ENCODE peak calls at places on chromosome 10, in four cellular contexts. D is HCT116, C is GM23338, Y is HepG2. M is an unnamed sample.

GRCh38 chr10:84247496-84247895 is 2.6 kb downstream of the RGR start:
- DNase-seq in D (no peak), C (no peak), Y (no peak), M (no peak)

GRCh38 chr10:78657622-78658165 is 411.1 kb upstream of the ZMIZ1 start:
- DNase-seq in D (peak), C (peak), Y (peak), M (peak)

GRCh38 chr10:89548673-89549072 is 13.3 kb upstream of the SLC16A12 start:
- DNase-seq in D (no peak), C (no peak), Y (no peak), M (no peak)

GRCh38 chr10:30436200-30436599 is 2.2 kb downstream of the MAP3K8 start:
- DNase-seq in D (no peak), C (peak), Y (no peak), M (no peak)

GRCh38 chr10:69819713-69820506 is 18.2 kb downstream of the COL13A1 start:
- DNase-seq in D (no peak), C (no peak), Y (no peak), M (no peak)

GRCh38 chr10:107865691-107866090 is 701.2 kb upstream of the SORCS1 start:
- DNase-seq in D (no peak), C (peak), Y (no peak), M (no peak)

GRCh38 chr10:87060280-87060928 is 34.2 kb downstream of the GLUD1 start:
- DNase-seq in D (no peak), C (no peak), Y (peak), M (no peak)

GRCh38 chr10:7314068-7314646 is 96.7 kb downstream of the SFMBT2 start:
- DNase-seq in D (no peak), C (no peak), Y (no peak), M (no peak)

GRCh38 chr10:119368991-119369869 is 161.9 kb downstream of the GRK5 start:
- DNase-seq in D (no peak), C (no peak), Y (no peak), M (no peak)

GRCh38 chr10:132517951-132518521 is 19.6 kb upstream of the INPP5A start:
- DNase-seq in D (no peak), C (peak), Y (peak), M (no peak)

GRCh38 chr10:132516771-132517725 is 20.5 kb upstream of the INPP5A start:
- DNase-seq in D (no peak), C (peak), Y (peak), M (peak)

GRCh38 chr10:132520147-132520811 is 17.3 kb upstream of the INPP5A start:
- DNase-seq in D (no peak), C (no peak), Y (no peak), M (no peak)

GRCh38 chr10:132519382-132520146 is 18.0 kb upstream of the INPP5A start:
- DNase-seq in D (no peak), C (no peak), Y (no peak), M (no peak)

GRCh38 chr10:132518572-132519381 is 18.8 kb upstream of the INPP5A start:
- DNase-seq in D (peak), C (peak), Y (peak), M (no peak)
- TF ChIP-seq REST in D (no peak), C (no peak), Y (no peak), M (no peak)

GRCh38 chr10:49398000-49398861 is 2.3 kb upstream of the DRGX start:
- DNase-seq in D (no peak), C (peak), Y (no peak), M (no peak)
- TF ChIP-seq REST in D (peak), C (peak), Y (peak), M (peak)

GRCh38 chr10:97425964-97426775 is at the start of gene PGAM1:
- DNase-seq in D (peak), C (peak), Y (peak), M (peak)
- TF ChIP-seq REST in D (no peak), C (no peak), Y (no peak), M (no peak)

GRCh38 chr10:71773221-71773971 is at the start of gene VSIR:
- DNase-seq in D (peak), C (peak), Y (peak), M (peak)
- TF ChIP-seq REST in D (no peak), C (no peak), Y (no peak), M (no peak)

GRCh38 chr10:122911889-122912484 is 1.6 kb downstream of the FAM24A start:
- DNase-seq in D (no peak), C (peak), Y (peak), M (no peak)
- TF ChIP-seq REST in D (peak), C (peak), Y (no peak), M (peak)

DNA sequence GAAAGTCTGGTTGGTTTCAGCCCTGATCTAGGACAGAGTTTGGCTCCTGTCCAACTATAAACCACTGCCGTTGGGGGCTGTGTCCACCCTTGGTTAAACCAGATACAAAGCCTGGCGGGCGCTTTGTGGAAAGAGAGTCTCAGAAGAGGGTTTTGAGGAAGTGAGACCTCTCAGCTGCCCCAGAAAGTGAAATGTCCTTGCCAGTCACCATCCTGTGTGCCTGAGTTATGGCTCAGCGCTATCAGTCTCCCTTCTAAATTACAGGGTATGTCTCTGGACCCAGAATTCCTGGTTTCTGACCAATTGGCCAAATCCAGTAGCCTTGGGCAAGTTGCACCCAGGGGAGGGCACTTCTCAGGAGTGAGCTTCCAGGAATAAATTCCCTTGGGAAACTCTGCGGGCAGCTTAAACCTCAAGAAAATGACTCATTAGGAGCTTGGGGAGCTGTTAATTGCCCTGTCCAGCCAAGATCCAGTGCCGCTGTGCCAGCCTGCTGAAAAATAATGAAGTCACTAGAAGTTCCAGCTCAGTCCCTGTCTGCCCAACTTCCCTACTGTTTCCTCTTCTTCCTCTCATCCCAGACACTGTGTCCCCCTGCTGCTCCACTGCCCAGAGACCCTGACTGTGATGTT is 66.7 kb upstream of the PDZD8 start:
- DNase-seq in D (no peak), C (no peak), Y (no peak), M (no peak)
- TF ChIP-seq REST in D (no peak), C (no peak), Y (no peak), M (no peak)

GRCh38 chr10:131015271-131015670 is 296.2 kb downstream of the TCERG1L start:
- DNase-seq in D (no peak), C (no peak), Y (no peak), M (no peak)

GRCh38 chr10:131012641-131012985 is 298.9 kb downstream of the TCERG1L start:
- DNase-seq in D (no peak), C (no peak), Y (no peak), M (no peak)

GRCh38 chr10:131013281-131013680 is 298.2 kb downstream of the TCERG1L start:
- DNase-seq in D (no peak), C (no peak), Y (no peak), M (no peak)

GRCh38 chr10:131011936-131012640 is 299.4 kb downstream of the TCERG1L start:
- DNase-seq in D (no peak), C (no peak), Y (no peak), M (no peak)

GRCh38 chr10:131014271-131014670 is 297.2 kb downstream of the TCERG1L start:
- DNase-seq in D (no peak), C (no peak), Y (no peak), M (no peak)
- TF ChIP-seq REST in D (no peak), C (no peak), Y (no peak), M (no peak)